ENCODE peak calls at places on chromosomes 1 and 21, in seven cellular contexts. A, F, P, B, Y, D and U are unnamed samples.

GRCh38 chr1:227351443-227351842 is 33.2 kb upstream of the CDC42BPA start:
- DNase-seq in A (no peak), P (no peak), F (no peak), B (peak), Y (no peak), D (no peak), U (no peak)

GRCh38 chr1:97190326-97190725 is 468.7 kb downstream of the PTBP2 start:
- DNase-seq in P (no peak), A (peak), Y (no peak), D (no peak), F (no peak), B (no peak), U (no peak)

GRCh38 chr1:19622204-19622603 is 21.9 kb upstream of the NBL1 start:
- DNase-seq in P (no peak), D (no peak), B (no peak), Y (no peak), F (no peak), A (peak), U (no peak)

GRCh38 chr1:167440776-167441175 is 77.6 kb downstream of the CD247 start:
- DNase-seq in D (no peak), B (no peak), A (no peak), Y (peak), P (no peak), F (peak), U (no peak)

GRCh38 chr1:164562947-164563346 is 4.0 kb downstream of the PBX1 start:
- DNase-seq in D (no peak), P (no peak), B (no peak), A (no peak), Y (no peak), F (no peak), U (no peak)

GRCh38 chr1:223815020-223815853 is 30.5 kb downstream of the TP53BP2 start:
- DNase-seq in A (no peak), Y (no peak), B (no peak), P (no peak), D (no peak), F (no peak), U (no peak)

GRCh38 chr1:234214129-234214910 is 158.9 kb upstream of the COA6 start:
- DNase-seq in B (no peak), A (no peak), P (peak), Y (no peak), F (peak), D (peak), U (peak)

GRCh38 chr1:35274197-35274596 is 5.7 kb downstream of the ZMYM4 start:
- DNase-seq in D (no peak), Y (no peak), P (no peak), F (no peak), A (no peak), B (no peak), U (no peak)

GRCh38 chr1:228005511-228006033 is 1.2 kb upstream of the WNT3A start:
- DNase-seq in B (no peak), D (no peak), Y (no peak), P (no peak), F (no peak), A (no peak), U (peak)

GRCh38 chr1:54542962-54543539 is 5.0 kb upstream of the ACOT11 start:
- DNase-seq in D (no peak), P (no peak), B (no peak), A (no peak), F (no peak), Y (no peak), U (no peak)

GRCh38 chr1:204574016-204574855 is 58.0 kb downstream of the MDM4 start:
- DNase-seq in A (no peak), P (no peak), B (no peak), D (no peak), F (peak), Y (no peak), U (no peak)

GRCh38 chr1:59803458-59804038 is 11.2 kb upstream of the HOOK1 start:
- DNase-seq in F (no peak), Y (no peak), D (no peak), A (peak), B (no peak), P (no peak), U (no peak)

GRCh38 chr1:25061596-25061995 is 131.5 kb upstream of the RUNX3 start:
- DNase-seq in P (no peak), A (no peak), Y (no peak), B (no peak), F (no peak), D (no peak), U (no peak)

GRCh38 chr1:229508823-229509337 is 739 bp upstream of the NUP133 start:
- DNase-seq in A (no peak), P (no peak), F (peak), Y (no peak), D (no peak), B (no peak), U (no peak)

GRCh38 chr21:8993284-8993942 is 1528.0 kb upstream of the TPTE start:
- DNase-seq in F (no peak), D (no peak), P (peak), Y (no peak), B (no peak), A (no peak), U (no peak)

GRCh38 chr1:104765115-104765514 is 1015.4 kb downstream of the AMY1C start:
- DNase-seq in A (peak), D (no peak), F (no peak), P (no peak), Y (no peak), B (no peak), U (no peak)

GRCh38 chr1:159023723-159024122 is 14.0 kb downstream of the IFI16 start:
- DNase-seq in D (no peak), P (no peak), B (no peak), F (peak), A (no peak), Y (no peak), U (no peak)

GRCh38 chr1:23664837-23665795 is 26.5 kb upstream of the RPL11 start:
- DNase-seq in P (no peak), Y (no peak), B (no peak), F (peak), D (peak), A (no peak), U (no peak)

GRCh38 chr1:172468296-172468695 is 24.4 kb upstream of the PIGC start:
- DNase-seq in D (no peak), F (no peak), Y (no peak), A (no peak), B (no peak), P (no peak), U (no peak)

GRCh38 chr1:101567582-101568189 is 330.9 kb downstream of the S1PR1 start:
- DNase-seq in D (peak), P (peak), B (peak), F (peak), Y (peak), A (no peak), U (no peak)

GRCh38 chr1:17475729-17476128 is 36.3 kb upstream of the RCC2 start:
- DNase-seq in Y (no peak), B (peak), A (no peak), F (no peak), D (no peak), P (peak), U (no peak)

GRCh38 chr1:8370046-8370881 is 52.4 kb downstream of the SLC45A1 start:
- DNase-seq in B (no peak), D (no peak), A (no peak), P (no peak), Y (no peak), F (peak), U (no peak)

GRCh38 chr21:24514081-24514733 is 1093.1 kb downstream of the MRPL39 start:
- DNase-seq in A (no peak), F (no peak), Y (no peak), P (no peak), D (no peak), B (no peak), U (no peak)

GRCh38 chr1:245677446-245678240 is 522.9 kb downstream of the KIF26B start:
- DNase-seq in B (no peak), Y (no peak), D (no peak), F (peak), P (no peak), A (no peak), U (no peak)

GRCh38 chr1:6975371-6975770 is 190.1 kb downstream of the CAMTA1 start:
- DNase-seq in B (no peak), F (no peak), Y (no peak), A (no peak), P (no peak), D (no peak), U (no peak)

GRCh38 chr1:209104646-209105045 is 478.9 kb upstream of the CAMK1G start:
- DNase-seq in D (no peak), F (no peak), A (no peak), Y (no peak), P (no peak), B (no peak), U (no peak)

GRCh38 chr1:172167801-172168596 is 252.5 kb upstream of the C1orf105 start:
- DNase-seq in F (no peak), P (peak), A (peak), D (no peak), Y (no peak), B (peak), U (no peak)

GRCh38 chr1:22652457-22652856 is 579 bp upstream of the C1QB start:
- DNase-seq in B (no peak), A (no peak), D (no peak), Y (no peak), P (no peak), F (no peak), U (no peak)

GRCh38 chr1:11566042-11566825 is 87.3 kb downstream of the DISP3 start:
- DNase-seq in D (no peak), P (no peak), Y (no peak), A (no peak), B (no peak), F (no peak), U (peak)

GRCh38 chr1:7223334-7224080 is 438.3 kb downstream of the CAMTA1 start:
- DNase-seq in P (no peak), F (no peak), Y (no peak), B (peak), D (no peak), A (no peak), U (no peak)

GRCh38 chr1:151989131-151989868 is 4.4 kb downstream of the S100A10 start:
- DNase-seq in Y (peak), P (peak), D (no peak), B (no peak), F (no peak), A (no peak), U (no peak)

GRCh38 chr1:27111771-27112573 is 43.0 kb downstream of the SLC9A1 start:
- DNase-seq in P (peak), A (peak), F (no peak), D (peak), B (peak), Y (peak), U (peak)
- TF ChIP-seq CTCF in P (no peak), A (peak), F (no peak), D (peak), B (peak), Y (peak), U (peak)

DNA sequence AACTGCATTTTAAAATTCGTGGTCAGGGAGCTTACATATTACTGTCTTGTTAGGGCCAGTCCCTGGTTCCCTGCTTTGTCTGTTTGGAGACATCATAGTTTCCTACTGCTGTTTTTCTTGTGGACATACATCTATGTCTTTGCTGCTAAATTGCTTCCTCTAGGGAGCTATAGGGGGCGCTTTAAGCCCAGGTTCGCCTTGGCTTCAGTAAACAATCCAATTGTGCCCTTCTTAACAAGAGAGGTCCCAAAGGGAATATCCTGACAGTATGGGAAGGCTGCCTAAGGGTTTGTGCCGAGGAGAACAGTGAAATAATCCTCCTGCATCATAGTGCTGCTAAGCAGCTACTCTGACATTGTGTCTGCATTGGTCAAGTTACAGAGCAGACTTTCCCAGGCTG is 112.5 kb downstream of the USH2A start:
- DNase-seq in D (peak), B (no peak), F (peak), P (peak), A (peak), Y (peak), U (no peak)
- TF ChIP-seq CTCF in D (peak), B (peak), F (peak), P (peak), A (peak), Y (peak), U (no peak)

DNA sequence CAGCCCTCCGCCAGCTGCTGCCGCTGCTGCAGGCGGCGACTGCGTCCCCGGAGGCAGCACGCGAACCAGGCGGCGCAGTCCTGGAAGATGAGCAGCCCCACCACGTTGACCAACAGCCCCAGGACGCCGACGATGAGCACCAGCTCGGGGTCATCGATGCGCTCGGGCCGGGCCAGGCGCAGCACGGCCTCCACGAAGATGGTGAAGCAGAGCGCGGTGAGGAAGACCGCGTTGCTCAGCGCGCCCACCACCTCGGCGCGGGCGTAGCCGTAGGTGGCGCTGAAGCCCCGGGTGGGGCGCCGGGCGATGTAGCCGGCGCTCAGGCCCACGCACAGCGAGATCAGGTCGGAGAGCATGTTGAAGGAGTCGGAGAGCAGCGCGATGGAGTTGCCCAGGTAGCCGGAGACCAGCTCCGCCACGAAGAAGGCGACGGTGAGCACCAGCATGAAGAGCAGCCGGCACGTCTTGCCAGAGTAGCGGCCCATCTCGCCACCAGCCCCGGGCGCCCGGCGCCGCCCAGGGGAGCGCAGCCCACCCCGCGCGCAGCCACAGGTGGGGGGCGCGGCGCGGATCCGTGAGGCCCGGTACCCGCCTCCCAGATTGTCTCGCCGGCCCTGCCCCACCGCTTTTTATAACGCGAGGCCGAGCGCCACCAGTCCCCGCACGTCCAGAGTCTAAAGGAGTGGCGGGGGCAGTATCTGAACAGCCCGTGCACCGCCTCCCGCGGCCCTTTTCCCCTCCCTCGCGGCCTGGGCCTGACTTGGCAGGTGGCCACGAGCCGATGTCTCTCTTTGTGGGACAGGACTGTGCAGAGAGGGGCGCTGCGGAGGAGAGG is at the start of gene SLC30A10:
- DNase-seq in Y (peak), B (no peak), A (no peak), F (peak), P (peak), D (peak), U (no peak)
- TF ChIP-seq CTCF in Y (no peak), B (no peak), A (no peak), F (no peak), P (no peak), D (peak), U (no peak)

GRCh38 chr1:106975944-106976343 is 80.5 kb upstream of the PRMT6 start:
- DNase-seq in F (peak), Y (no peak), P (no peak), A (no peak), D (no peak), B (no peak), U (no peak)
- TF ChIP-seq CTCF in F (peak), Y (no peak), P (no peak), A (peak), D (peak), B (peak), U (no peak)

GRCh38 chr21:46458315-46459023 is at the start of gene DIP2A:
- DNase-seq in P (peak), B (peak), D (peak), A (peak), Y (peak), F (peak), U (peak)
- TF ChIP-seq CTCF in P (no peak), B (no peak), D (peak), A (peak), Y (no peak), F (peak), U (peak)

DNA sequence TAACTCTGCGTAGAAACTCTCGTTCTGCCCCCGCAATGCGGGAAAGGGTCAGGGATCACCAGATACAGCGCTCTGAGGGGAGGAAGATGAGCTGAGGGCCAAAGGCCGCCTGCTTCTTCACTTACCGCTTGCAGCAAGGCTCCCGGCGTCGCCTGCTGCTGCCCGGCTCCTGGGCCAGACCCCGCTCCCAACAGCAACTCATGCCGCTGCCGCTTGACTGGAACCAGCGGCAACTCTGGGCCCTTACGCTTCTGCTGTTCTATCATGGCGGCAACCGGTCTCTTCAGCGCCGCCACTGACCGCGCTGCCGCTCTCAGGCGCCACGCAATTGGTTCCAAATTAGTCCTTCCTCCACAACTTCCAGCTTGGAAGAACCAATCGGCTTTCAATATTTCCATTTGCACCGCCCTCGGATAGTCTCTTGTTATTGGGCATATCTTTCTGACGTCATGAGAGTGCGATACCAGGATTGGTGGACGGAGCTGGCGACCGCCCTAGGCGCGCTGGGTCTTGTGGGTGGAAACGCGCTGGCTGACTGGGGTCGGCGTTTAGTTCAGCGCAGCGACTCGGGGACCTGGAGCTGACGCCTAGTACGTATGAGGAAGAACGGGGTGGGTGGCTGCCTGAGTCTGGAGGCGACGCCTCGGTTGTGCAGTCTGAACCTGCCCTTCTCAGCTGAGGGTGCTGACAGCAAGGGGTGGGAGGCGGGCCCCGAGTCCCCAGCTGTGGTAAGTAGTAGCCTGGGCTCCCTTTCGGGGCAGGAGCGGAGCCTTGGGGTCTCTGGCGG is at the start of the genes SNRNP40 and ZCCHC17:
- DNase-seq in D (peak), F (peak), P (peak), Y (peak), A (peak), B (peak), U (peak)
- TF ChIP-seq CTCF in D (no peak), F (no peak), P (no peak), Y (no peak), A (no peak), B (peak), U (peak)

GRCh38 chr1:218361298-218362065 is 16.3 kb downstream of the TGFB2 start:
- DNase-seq in P (no peak), Y (no peak), D (peak), B (no peak), F (no peak), A (no peak), U (no peak)
- TF ChIP-seq CTCF in P (peak), Y (no peak), D (peak), B (peak), F (peak), A (peak), U (no peak)

DNA sequence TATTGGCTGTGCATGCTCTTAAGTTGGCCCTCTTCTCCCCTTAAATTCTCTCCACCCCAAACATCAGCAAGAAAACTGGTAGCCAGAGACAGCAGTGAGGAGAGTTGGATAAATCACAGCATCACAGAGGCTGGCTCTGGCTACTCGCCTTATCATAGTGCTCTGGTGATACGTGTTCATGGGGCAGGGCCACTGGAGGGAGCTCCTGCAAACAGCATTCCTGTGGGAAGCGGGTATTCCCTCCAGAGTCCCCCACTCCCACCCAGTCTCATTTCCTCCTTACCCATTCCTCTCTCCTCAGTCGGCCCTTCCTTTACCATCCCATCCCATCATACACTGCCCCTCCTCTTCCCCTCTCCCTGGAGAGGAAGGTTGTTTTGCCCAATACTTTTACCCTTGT is 7.1 kb downstream of the NHLH2 start:
- DNase-seq in D (peak), Y (no peak), B (no peak), F (peak), A (no peak), P (no peak), U (no peak)
- TF ChIP-seq CTCF in D (peak), Y (no peak), B (no peak), F (peak), A (no peak), P (no peak), U (no peak)